ENCODE peak calls at places on chromosomes 2 and 18, in eight cellular contexts. E, U, A, W, S, Y, F and Z are unnamed samples.

GRCh38 chr2:67510745-67511144 is 113.6 kb downstream of the ETAA1 start:
- DNase-seq in S (no peak), A (no peak), F (peak; percentile 18), U (no peak), W (peak; percentile 83), E (no peak), Y (no peak), Z (no peak)

GRCh38 chr2:233332125-233332524 is 22.2 kb upstream of the DGKD start:
- DNase-seq in W (no peak), F (no peak), E (no peak), A (no peak), S (no peak), U (no peak), Y (no peak), Z (no peak)

GRCh38 chr2:23545391-23545790 is 160.4 kb downstream of the KLHL29 start:
- DNase-seq in U (no peak), S (no peak), W (peak; percentile 53), Y (no peak), F (peak; percentile 34), E (no peak), A (no peak), Z (no peak)

GRCh38 chr2:45083175-45083574 is 73.9 kb upstream of the SIX2 start:
- DNase-seq in A (no peak), S (peak; percentile 39), E (no peak), F (peak; percentile 25), W (peak; percentile 3), U (no peak), Y (no peak), Z (no peak)

GRCh38 chr2:222043897-222044296 is 254.9 kb downstream of the PAX3 start:
- DNase-seq in Y (no peak), W (no peak), F (no peak), U (no peak), A (no peak), E (no peak), S (no peak), Z (no peak)

GRCh38 chr2:30366199-30366691 is 80.8 kb upstream of the LCLAT1 start:
- DNase-seq in Y (no peak), S (no peak), U (no peak), A (no peak), W (peak; percentile 51), E (no peak), F (peak; percentile 63), Z (no peak)

GRCh38 chr2:188601927-188602326 is 310.3 kb downstream of the GULP1 start:
- DNase-seq in U (no peak), W (peak; percentile 65), E (no peak), A (no peak), Y (no peak), F (peak; percentile 78), S (no peak), Z (no peak)

GRCh38 chr2:95379616-95379925 is 22.9 kb upstream of the FAHD2A start:
- DNase-seq in W (no peak), E (no peak), Y (no peak), S (no peak), U (no peak), A (no peak), F (no peak), Z (no peak)

GRCh38 chr18:65725421-65726050 is 25.3 kb upstream of the CDH7 start:
- DNase-seq in E (peak; percentile 53), F (no peak), W (no peak), A (peak; percentile 66), Y (peak; percentile 21), S (peak; percentile 69), U (no peak), Z (no peak)

GRCh38 chr2:224837558-224837957 is 121.4 kb upstream of the CCDC195 start:
- DNase-seq in F (peak; percentile 92), S (no peak), A (no peak), W (peak; percentile 92), Y (no peak), U (no peak), E (no peak), Z (no peak)

GRCh38 chr18:48923746-48924580 is 26.8 kb downstream of the SMAD7 start:
- DNase-seq in A (peak; percentile 76), U (no peak), S (no peak), Y (no peak), F (peak; percentile 78), W (peak; percentile 76), E (no peak), Z (no peak)

GRCh38 chr18:62377408-62377807 is 52.3 kb downstream of the TNFRSF11A start:
- DNase-seq in S (no peak), F (no peak), W (no peak), U (no peak), A (no peak), Y (no peak), E (no peak), Z (no peak)

GRCh38 chr18:49669403-49669802 is 107.5 kb downstream of the LIPG start:
- DNase-seq in S (no peak), W (no peak), E (no peak), Y (no peak), U (no peak), A (no peak), F (no peak), Z (no peak)

GRCh38 chr2:238006500-238006899 is 39.7 kb downstream of the UBE2F start:
- DNase-seq in A (no peak), S (no peak), F (no peak), Y (no peak), W (no peak), U (no peak), E (no peak), Z (no peak)

GRCh38 chr2:234556848-234557573 is 60.1 kb upstream of the ARL4C start:
- DNase-seq in A (peak; percentile 28), S (peak; percentile 24), Y (peak; percentile 57), E (no peak), F (peak; percentile 24), W (peak; percentile 27), U (no peak), Z (no peak)

GRCh38 chr2:98936917-98937351 is 909 bp upstream of the CRACDL start:
- DNase-seq in Y (no peak), A (no peak), E (no peak), F (no peak), U (no peak), S (no peak), W (no peak), Z (no peak)

GRCh38 chr18:80067321-80067720 is 33.1 kb downstream of the RBFA start:
- DNase-seq in S (no peak), A (no peak), F (no peak), W (no peak), U (no peak), E (no peak), Y (no peak), Z (no peak)

GRCh38 chr2:154133823-154134222 is 262.1 kb downstream of the GALNT13 start:
- DNase-seq in E (no peak), W (peak; percentile 93), A (peak; percentile 19), S (no peak), U (peak; percentile 73), Y (no peak), F (peak; percentile 73), Z (no peak)

GRCh38 chr2:393711-394696 is 106.1 kb upstream of the ALKAL2 start:
- DNase-seq in U (no peak), E (no peak), A (peak; percentile 60), S (peak; percentile 37), Y (peak; percentile 73), W (no peak), F (peak; percentile 1), Z (no peak)

GRCh38 chr2:204665244-204665643 is 120.0 kb downstream of the PARD3B start:
- DNase-seq in Y (peak; percentile 49), F (peak; percentile 92), W (peak; percentile 30), U (no peak), E (no peak), S (no peak), A (no peak), Z (no peak)

GRCh38 chr2:196884368-196884767 is 42.1 kb downstream of the PGAP1 start:
- DNase-seq in F (no peak), A (no peak), Y (no peak), U (no peak), S (no peak), W (no peak), E (no peak), Z (no peak)

GRCh38 chr2:131105156-131105949 is at the start of gene PLEKHB2:
- DNase-seq in E (peak; percentile 99), Y (peak; percentile 93), W (peak; percentile 83), A (peak; percentile 94), F (peak; percentile 84), U (peak; percentile 87), S (peak; percentile 95), Z (peak; percentile 97)
- TF ChIP-seq CTCF in E (no peak), Y (no peak), W (no peak), A (no peak), F (peak; percentile 37), U (peak; percentile 11), S (no peak), Z (no peak)

DNA sequence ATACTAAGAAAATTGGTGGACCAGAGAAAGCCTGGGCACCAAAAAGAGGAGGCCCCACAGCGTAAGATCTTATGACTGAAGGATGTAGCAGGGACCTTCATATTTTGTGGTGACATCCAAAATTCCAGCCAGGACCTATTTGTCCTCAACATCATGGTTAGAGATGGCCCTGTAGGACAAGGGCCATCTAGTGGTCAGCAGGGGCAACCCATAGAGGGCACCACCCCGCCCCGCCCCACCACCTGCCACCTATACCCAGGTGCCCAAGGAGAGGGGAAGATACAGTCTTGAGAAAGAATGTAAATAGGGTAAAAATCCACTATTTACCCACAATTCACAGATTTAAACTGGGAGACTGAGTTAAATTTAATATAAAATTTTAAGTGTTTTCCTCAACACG is 59.6 kb upstream of the TMEM163 start:
- DNase-seq in S (no peak), W (no peak), A (no peak), E (no peak), Y (no peak), F (no peak), U (no peak), Z (no peak)
- TF ChIP-seq CTCF in S (peak; percentile 35), W (peak; percentile 12), A (peak; percentile 21), E (no peak), Y (peak; percentile 62), F (no peak), U (no peak), Z (no peak)

GRCh38 chr2:24875272-24875671 is 44.8 kb downstream of the ADCY3 start:
- DNase-seq in Y (no peak), E (no peak), S (no peak), F (peak; percentile 61), W (peak; percentile 70), U (no peak), A (no peak), Z (no peak)
- TF ChIP-seq CTCF in Y (no peak), E (no peak), S (no peak), F (no peak), W (no peak), U (no peak), A (no peak), Z (no peak)

DNA sequence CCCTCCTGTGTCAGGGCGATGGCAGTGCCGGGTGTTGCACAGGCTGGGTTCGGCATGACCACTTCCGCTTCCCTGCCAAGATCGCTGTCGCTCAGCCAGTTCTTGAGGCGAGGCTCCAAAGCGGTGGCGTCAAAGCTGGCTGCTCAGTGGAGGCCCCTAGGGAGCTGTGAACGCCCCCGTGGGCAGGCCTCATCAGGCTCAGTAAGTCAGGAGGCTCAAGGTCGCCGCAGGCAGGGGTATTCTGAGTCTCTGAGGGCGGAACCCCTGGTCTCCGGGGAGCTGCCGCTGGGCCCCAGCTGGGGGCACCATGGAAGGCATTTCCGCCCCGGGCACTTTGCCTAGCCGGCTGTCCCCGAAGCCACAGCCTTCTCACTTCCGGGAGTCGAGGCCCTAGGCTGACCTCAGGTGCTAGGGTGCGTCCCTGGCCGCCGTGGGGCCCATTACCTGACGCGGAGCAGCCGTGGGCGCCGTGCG is 210.4 kb downstream of the SOCS6 start:
- DNase-seq in S (no peak), A (no peak), F (no peak), W (no peak), U (no peak), E (no peak), Y (no peak), Z (no peak)
- TF ChIP-seq CTCF in S (no peak), A (no peak), F (no peak), W (no peak), U (no peak), E (no peak), Y (no peak), Z (no peak)

GRCh38 chr2:20829861-20830260 is 7.0 kb upstream of the LDAH start:
- DNase-seq in Y (no peak), W (no peak), E (no peak), F (no peak), S (no peak), U (no peak), A (no peak), Z (no peak)
- TF ChIP-seq CTCF in Y (no peak), W (no peak), E (no peak), F (no peak), S (no peak), U (no peak), A (no peak), Z (no peak)